ENCODE peak calls at places on chromosomes 16 and 17, in eight cellular contexts. U is CD4-positive, alpha-beta T cell; S is coronary artery; L is left ventricle myocardium inferior; Z is EL; Y is head of caudate nucleus; H is T follicular helper cell; B is GM19239. C is an unnamed sample.

GRCh38 chr17:58491510-58492045 is 3.4 kb upstream of the HSF5 start:
- DNase-seq in U (no peak), S (no peak), L (no peak), Z (no peak), Y (no peak), H (no peak), B (no peak), C (no peak)

GRCh38 chr16:53892155-53892554 is 188.2 kb downstream of the FTO start:
- DNase-seq in U (no peak), S (no peak), L (no peak), Z (peak), Y (peak), H (peak), B (peak), C (peak)

GRCh38 chr17:62778990-62779681 is 29.0 kb downstream of the MARCHF10 start:
- DNase-seq in U (no peak), S (no peak), L (no peak), Z (peak), Y (peak), H (no peak), B (no peak), C (peak)

GRCh38 chr16:20938426-20938825 is 37.9 kb downstream of the LYRM1 start:
- DNase-seq in U (no peak), S (no peak), L (no peak), Z (peak), Y (no peak), H (no peak), B (no peak), C (peak)

GRCh38 chr17:50631195-50631907 is 3.3 kb upstream of the ABCC3 start:
- DNase-seq in U (no peak), S (no peak), L (no peak), Z (no peak), Y (no peak), H (no peak), B (no peak), C (no peak)

GRCh38 chr16:69613283-69614154 is 47.8 kb downstream of the NFAT5 start:
- DNase-seq in U (no peak), S (no peak), L (no peak), Z (no peak), Y (no peak), H (no peak), B (no peak), C (peak)

GRCh38 chr17:38751144-38751802 is 1.3 kb upstream of the PSMB3 start:
- DNase-seq in U (no peak), S (peak), L (no peak), Z (peak), Y (no peak), H (no peak), B (no peak), C (no peak)

GRCh38 chr17:77382966-77383612 is 242.3 kb downstream of the SEC14L1 start:
- DNase-seq in U (no peak), S (no peak), L (no peak), Z (peak), Y (no peak), H (no peak), B (no peak), C (peak)

GRCh38 chr16:12405083-12405482 is 398.6 kb downstream of the CPPED1 start:
- DNase-seq in U (no peak), S (no peak), L (no peak), Z (no peak), Y (no peak), H (no peak), B (peak), C (no peak)

GRCh38 chr16:75764154-75764768 is 38.0 kb upstream of the CPHXL start:
- DNase-seq in U (peak), S (no peak), L (no peak), Z (peak), Y (peak), H (peak), B (no peak), C (peak)

GRCh38 chr16:66873685-66874055 is 6.6 kb upstream of the PDP2 start:
- DNase-seq in U (no peak), S (no peak), L (no peak), Z (no peak), Y (no peak), H (no peak), B (no peak), C (no peak)

GRCh38 chr16:3863587-3863986 is 16.9 kb downstream of the CREBBP start:
- DNase-seq in U (no peak), S (no peak), L (no peak), Z (no peak), Y (no peak), H (no peak), B (no peak), C (no peak)

GRCh38 chr17:76166168-76166567 is 25.1 kb upstream of the FOXJ1 start:
- DNase-seq in U (no peak), S (no peak), L (no peak), Z (peak), Y (peak), H (no peak), B (no peak), C (no peak)

GRCh38 chr16:3980311-3981111 is 100.0 kb upstream of the CREBBP start:
- DNase-seq in U (no peak), S (no peak), L (no peak), Z (peak), Y (no peak), H (no peak), B (no peak), C (peak)

GRCh38 chr16:19871721-19872120 is 12.9 kb downstream of the GPRC5B start:
- DNase-seq in U (no peak), S (no peak), L (no peak), Z (no peak), Y (no peak), H (no peak), B (no peak), C (no peak)

GRCh38 chr17:37447641-37448040 is 41.0 kb downstream of the TADA2A start:
- DNase-seq in U (no peak), S (no peak), L (no peak), Z (peak), Y (no peak), H (no peak), B (no peak), C (peak)

GRCh38 chr16:71210-71539 is 1.3 kb downstream of the RHBDF1 start:
- DNase-seq in U (no peak), S (no peak), L (no peak), Z (no peak), Y (no peak), H (no peak), B (no peak), C (no peak)

GRCh38 chr16:53504665-53505064 is 1.7 kb upstream of the AKTIP start:
- DNase-seq in U (no peak), S (peak), L (no peak), Z (peak), Y (peak), H (no peak), B (no peak), C (peak)

GRCh38 chr17:7856081-7856791 is 1.1 kb downstream of the NAA38 start:
- DNase-seq in U (peak), S (no peak), L (peak), Z (peak), Y (no peak), H (no peak), B (no peak), C (peak)

GRCh38 chr17:39754958-39755549 is 17.3 kb downstream of the GRB7 start:
- DNase-seq in U (peak), S (peak), L (no peak), Z (peak), Y (no peak), H (no peak), B (no peak), C (no peak)

GRCh38 chr17:9253308-9253707 is 232.0 kb downstream of the NTN1 start:
- DNase-seq in U (no peak), S (no peak), L (no peak), Z (no peak), Y (no peak), H (no peak), B (no peak), C (no peak)

GRCh38 chr17:81039854-81040758 is 5.2 kb downstream of the BAIAP2 start:
- DNase-seq in U (no peak), S (no peak), L (no peak), Z (peak), Y (peak), H (no peak), B (no peak), C (peak)

GRCh38 chr17:73835605-73836004 is 191.4 kb upstream of the SDK2 start:
- DNase-seq in U (no peak), S (no peak), L (no peak), Z (no peak), Y (no peak), H (no peak), B (no peak), C (no peak)

GRCh38 chr16:56348168-56349085 is 76.9 kb downstream of the AMFR start:
- DNase-seq in U (no peak), S (no peak), L (no peak), Z (peak), Y (peak), H (no peak), B (no peak), C (no peak)

GRCh38 chr17:35089846-35090193 is 26.3 kb upstream of the RFFL start:
- DNase-seq in U (peak), S (no peak), L (no peak), Z (peak), Y (no peak), H (peak), B (no peak), C (peak)